ENCODE peak calls at places on chromosomes 7 and 10, in five cellular contexts. One of them, this sample, is unnamed.

GRCh38 chr7:130009848-130010688 is 41.1 kb downstream of the ZC3HC1 start:
- DNase-seq in GM23248: peak; percentile 97
- DNase-seq in astrocyte: peak; percentile 87
- DNase-seq in fibroblast of lung: peak; percentile 56
- DNase-seq in MM.1S: peak; percentile 23
- DNase-seq in this sample: no peak

GRCh38 chr7:87027900-87028299 is 31.6 kb downstream of the ELAPOR2 start:
- DNase-seq in GM23248: no peak
- DNase-seq in astrocyte: no peak
- DNase-seq in MM.1S: peak; percentile 19
- DNase-seq in fibroblast of lung: no peak
- DNase-seq in this sample: no peak

GRCh38 chr10:1473874-1474273 is 263.5 kb downstream of the ADARB2 start:
- DNase-seq in fibroblast of lung: no peak
- DNase-seq in astrocyte: no peak
- DNase-seq in GM23248: no peak
- DNase-seq in MM.1S: no peak
- DNase-seq in this sample: no peak

GRCh38 chr7:55557666-55558188 is 14.6 kb downstream of the VOPP1 start:
- DNase-seq in GM23248: no peak
- DNase-seq in fibroblast of lung: no peak
- DNase-seq in astrocyte: no peak
- DNase-seq in MM.1S: peak; percentile 87
- DNase-seq in this sample: no peak

GRCh38 chr10:108685863-108686531 is 1237.3 kb downstream of the XPNPEP1 start:
- DNase-seq in MM.1S: no peak
- DNase-seq in fibroblast of lung: no peak
- DNase-seq in astrocyte: no peak
- DNase-seq in GM23248: no peak
- DNase-seq in this sample: no peak

GRCh38 chr7:130490888-130491771 is 755 bp upstream of the MEST start:
- DNase-seq in astrocyte: no peak
- DNase-seq in fibroblast of lung: peak; percentile 54
- DNase-seq in MM.1S: peak; percentile 34
- DNase-seq in GM23248: peak; percentile 66
- DNase-seq in this sample: no peak

GRCh38 chr7:23664122-23664521 is 15.9 kb upstream of the FAM221A start:
- DNase-seq in MM.1S: no peak
- DNase-seq in fibroblast of lung: no peak
- DNase-seq in astrocyte: no peak
- DNase-seq in GM23248: no peak
- DNase-seq in this sample: no peak

GRCh38 chr7:157018997-157019591 is 8.6 kb upstream of the MNX1 start:
- DNase-seq in fibroblast of lung: no peak
- DNase-seq in GM23248: no peak
- DNase-seq in astrocyte: no peak
- DNase-seq in MM.1S: no peak
- DNase-seq in this sample: no peak

GRCh38 chr10:123141791-123142700 is 5.9 kb upstream of the HMX2 start:
- DNase-seq in MM.1S: no peak
- DNase-seq in fibroblast of lung: no peak
- DNase-seq in astrocyte: no peak
- DNase-seq in GM23248: no peak
- DNase-seq in this sample: no peak
- TF ChIP-seq EZH2 in MM.1S: no peak
- TF ChIP-seq EZH2 in fibroblast of lung: peak; percentile 89
- TF ChIP-seq EZH2 in astrocyte: peak; percentile 36
- TF ChIP-seq EZH2 in GM23248: peak; percentile 43
- TF ChIP-seq EZH2 in this sample: peak; percentile 73

GRCh38 chr7:158350166-158350900 is 237.3 kb downstream of the PTPRN2 start:
- DNase-seq in GM23248: no peak
- DNase-seq in MM.1S: no peak
- DNase-seq in astrocyte: no peak
- DNase-seq in fibroblast of lung: no peak
- DNase-seq in this sample: no peak

GRCh38 chr7:158351051-158351450 is 236.6 kb downstream of the PTPRN2 start:
- DNase-seq in MM.1S: no peak
- DNase-seq in GM23248: no peak
- DNase-seq in fibroblast of lung: no peak
- DNase-seq in astrocyte: no peak
- DNase-seq in this sample: no peak

GRCh38 chr7:158348446-158348845 is 239.2 kb downstream of the PTPRN2 start:
- DNase-seq in GM23248: no peak
- DNase-seq in MM.1S: no peak
- DNase-seq in fibroblast of lung: no peak
- DNase-seq in astrocyte: no peak
- DNase-seq in this sample: no peak

GRCh38 chr7:158353606-158354570 is 233.7 kb downstream of the PTPRN2 start:
- DNase-seq in GM23248: peak; percentile 19
- DNase-seq in fibroblast of lung: no peak
- DNase-seq in MM.1S: peak; percentile 50
- DNase-seq in astrocyte: no peak
- DNase-seq in this sample: peak; percentile 42

GRCh38 chr7:158351481-158351880 is 236.1 kb downstream of the PTPRN2 start:
- DNase-seq in GM23248: no peak
- DNase-seq in astrocyte: no peak
- DNase-seq in fibroblast of lung: no peak
- DNase-seq in MM.1S: no peak
- DNase-seq in this sample: no peak
- TF ChIP-seq EZH2 in GM23248: no peak
- TF ChIP-seq EZH2 in astrocyte: no peak
- TF ChIP-seq EZH2 in fibroblast of lung: no peak
- TF ChIP-seq EZH2 in MM.1S: no peak
- TF ChIP-seq EZH2 in this sample: no peak

DNA sequence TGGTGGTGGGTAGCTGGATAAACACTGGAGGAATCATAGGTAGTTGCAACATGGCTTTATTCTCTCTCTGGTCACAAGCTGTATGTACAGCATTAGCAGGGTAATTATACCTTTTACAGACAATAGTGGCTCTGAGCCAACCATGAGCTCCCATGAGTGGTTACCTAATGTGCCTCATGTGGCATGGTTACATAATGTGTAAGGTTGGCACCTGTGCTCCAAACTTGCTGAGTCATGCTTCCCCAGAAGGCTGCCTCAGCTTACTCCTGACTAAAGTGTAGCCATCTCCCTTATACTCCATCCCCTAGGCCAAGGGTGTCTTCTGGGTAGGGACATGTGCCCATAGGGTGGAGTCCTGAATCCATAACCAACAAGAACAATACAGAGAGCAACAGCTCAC is 345.3 kb upstream of the SEMA3C start:
- DNase-seq in astrocyte: no peak
- DNase-seq in GM23248: no peak
- DNase-seq in fibroblast of lung: no peak
- DNase-seq in MM.1S: no peak
- DNase-seq in this sample: no peak
- TF ChIP-seq EZH2 in astrocyte: no peak
- TF ChIP-seq EZH2 in GM23248: no peak
- TF ChIP-seq EZH2 in fibroblast of lung: no peak
- TF ChIP-seq EZH2 in MM.1S: no peak
- TF ChIP-seq EZH2 in this sample: no peak

DNA sequence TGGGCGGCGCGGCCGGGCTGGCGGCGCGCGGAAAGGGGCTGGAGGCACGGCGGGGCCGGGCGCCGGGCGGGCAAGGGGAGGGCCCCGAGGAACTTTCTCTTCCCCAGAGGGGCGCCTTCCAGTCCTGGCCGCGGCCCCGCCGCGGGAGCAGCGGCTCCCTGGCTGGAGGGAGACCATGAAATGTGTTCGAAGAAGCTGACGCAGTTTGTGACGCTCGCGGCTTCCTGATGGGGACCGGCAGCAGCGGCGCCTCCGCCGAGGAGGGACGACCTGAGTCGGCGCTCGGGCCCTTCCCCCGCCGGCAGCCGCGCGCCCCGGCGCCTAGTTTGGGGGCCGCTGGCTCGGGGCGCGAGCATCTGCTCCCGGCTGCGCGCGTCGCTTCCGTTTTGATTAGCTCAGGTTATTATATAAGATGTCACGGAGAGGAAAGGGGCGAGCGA is 57.2 kb upstream of the PCGF5 start:
- DNase-seq in fibroblast of lung: peak; percentile 71
- DNase-seq in GM23248: peak; percentile 79
- DNase-seq in MM.1S: peak; percentile 74
- DNase-seq in astrocyte: peak; percentile 47
- DNase-seq in this sample: peak; percentile 52
- TF ChIP-seq EZH2 in fibroblast of lung: no peak
- TF ChIP-seq EZH2 in GM23248: no peak
- TF ChIP-seq EZH2 in MM.1S: no peak
- TF ChIP-seq EZH2 in astrocyte: no peak
- TF ChIP-seq EZH2 in this sample: no peak

DNA sequence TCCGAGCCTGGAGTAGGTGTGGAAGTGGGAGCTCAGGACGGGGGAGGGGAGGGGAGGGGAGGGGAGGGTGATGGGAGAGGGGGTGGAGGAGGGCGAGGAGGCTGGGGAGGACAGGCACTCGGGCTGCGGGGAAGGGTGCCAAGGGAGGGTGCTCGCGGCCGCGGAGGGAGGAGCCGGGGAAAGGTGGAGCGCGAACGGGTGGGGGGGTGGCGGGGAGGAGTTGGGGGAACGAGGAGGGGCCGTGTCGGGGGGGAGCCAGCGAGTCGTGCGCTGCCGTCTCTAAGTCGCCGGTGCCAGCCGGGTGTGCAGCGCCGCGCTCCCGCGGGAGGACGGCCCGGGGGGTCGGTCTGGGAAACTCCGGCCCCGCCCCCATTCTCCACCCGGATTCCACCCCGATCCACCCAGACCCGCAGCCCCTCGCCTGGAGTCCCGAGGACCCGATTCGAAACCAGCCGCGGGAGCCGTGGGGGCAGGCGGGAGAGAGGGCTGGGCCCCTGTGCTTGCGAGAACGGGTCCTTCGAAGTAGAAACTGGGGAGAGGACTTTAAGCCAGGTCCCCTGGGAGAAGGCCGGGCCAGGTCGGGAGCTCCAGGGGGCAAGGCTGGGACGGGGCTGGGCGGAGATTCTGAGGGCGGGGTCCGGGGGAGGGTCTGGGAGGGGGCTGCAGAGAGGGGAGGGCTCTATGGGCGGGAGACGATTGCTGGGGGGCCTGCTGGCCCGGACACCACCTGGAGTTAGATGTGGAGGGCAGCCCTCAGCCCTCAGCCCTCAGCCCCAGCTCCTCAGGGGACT is at the start of gene ZNF467:
- DNase-seq in fibroblast of lung: peak; percentile 62
- DNase-seq in MM.1S: no peak
- DNase-seq in GM23248: peak; percentile 21
- DNase-seq in astrocyte: no peak
- DNase-seq in this sample: peak; percentile 54
- TF ChIP-seq EZH2 in fibroblast of lung: no peak
- TF ChIP-seq EZH2 in MM.1S: no peak
- TF ChIP-seq EZH2 in GM23248: no peak
- TF ChIP-seq EZH2 in astrocyte: no peak
- TF ChIP-seq EZH2 in this sample: no peak

GRCh38 chr7:111437736-111438135 is 124.6 kb downstream of the IMMP2L start:
- DNase-seq in fibroblast of lung: no peak
- DNase-seq in MM.1S: no peak
- DNase-seq in GM23248: peak; percentile 18
- DNase-seq in astrocyte: no peak
- DNase-seq in this sample: no peak
- TF ChIP-seq EZH2 in fibroblast of lung: no peak
- TF ChIP-seq EZH2 in MM.1S: no peak
- TF ChIP-seq EZH2 in GM23248: no peak
- TF ChIP-seq EZH2 in astrocyte: no peak
- TF ChIP-seq EZH2 in this sample: no peak

DNA sequence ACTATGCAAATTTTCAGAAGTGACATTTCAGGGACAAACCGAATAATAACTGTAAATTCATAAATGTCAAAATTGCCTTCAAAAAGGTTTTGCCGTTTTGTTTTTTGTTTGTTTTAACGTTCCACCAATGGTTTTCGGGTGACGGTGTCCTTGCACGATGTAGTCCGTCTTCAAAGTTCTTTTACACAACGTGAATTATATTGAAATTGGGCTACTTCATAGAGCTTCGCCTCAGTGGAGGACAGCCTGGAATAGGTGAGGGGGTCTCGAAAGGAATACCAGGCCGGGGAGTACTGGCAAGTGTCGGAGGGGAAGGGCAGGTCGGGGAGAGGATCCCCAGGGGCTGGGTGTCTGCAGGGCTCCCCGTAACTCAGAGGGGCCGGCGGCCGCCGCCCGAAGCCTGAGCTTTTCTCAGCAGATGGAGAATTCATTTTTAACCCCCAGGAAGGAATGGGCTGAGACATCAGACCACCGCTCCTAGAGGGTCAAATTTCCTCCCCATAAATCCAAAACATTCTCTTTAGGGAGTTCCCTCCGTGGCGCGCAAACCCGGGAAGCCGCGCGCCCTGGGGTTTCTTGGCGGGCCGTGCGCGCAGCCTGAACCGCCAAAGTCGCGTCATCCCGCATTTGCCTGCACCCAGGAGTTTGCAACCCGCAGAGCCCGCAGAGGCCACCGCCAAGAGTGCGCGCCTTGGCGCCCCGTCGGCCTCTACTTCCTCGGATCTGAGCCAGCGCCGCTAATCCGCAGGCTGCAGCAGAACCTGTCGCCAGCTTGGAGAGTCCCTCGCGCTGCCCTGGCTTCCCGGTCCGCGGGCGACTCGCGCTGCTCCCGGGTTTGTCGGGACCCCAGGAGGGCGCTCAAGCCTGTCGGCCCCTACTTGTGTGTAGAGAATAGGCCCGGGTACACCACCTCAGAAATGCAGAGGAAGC is 17.3 kb upstream of the EVX1 start:
- DNase-seq in GM23248: no peak
- DNase-seq in astrocyte: no peak
- DNase-seq in MM.1S: no peak
- DNase-seq in fibroblast of lung: no peak
- DNase-seq in this sample: no peak
- TF ChIP-seq EZH2 in GM23248: no peak
- TF ChIP-seq EZH2 in astrocyte: peak; percentile 91
- TF ChIP-seq EZH2 in MM.1S: no peak
- TF ChIP-seq EZH2 in fibroblast of lung: peak; percentile 49
- TF ChIP-seq EZH2 in this sample: peak; percentile 66

GRCh38 chr7:155467846-155468821 is 10.2 kb downstream of the EN2 start:
- DNase-seq in GM23248: no peak
- DNase-seq in astrocyte: no peak
- DNase-seq in MM.1S: no peak
- DNase-seq in fibroblast of lung: no peak
- DNase-seq in this sample: peak; percentile 56
- TF ChIP-seq EZH2 in GM23248: peak; percentile 12
- TF ChIP-seq EZH2 in astrocyte: peak; percentile 93
- TF ChIP-seq EZH2 in MM.1S: no peak
- TF ChIP-seq EZH2 in fibroblast of lung: peak; percentile 84
- TF ChIP-seq EZH2 in this sample: peak; percentile 87